ENCODE peak calls at places on chromosome 21, in four cellular contexts. I is OCI-LY7; O is stimulated activated CD4-positive, alpha-beta T cell treated with anti-CD3 and anti-CD28 coated beads, Interleukin-15, amount 100 ng/mL, for 1 hour; A is astrocyte of the cerebellum. L is an unnamed sample.

GRCh38 chr21:38942617-38943245 is 137.0 kb downstream of the ETS2 start:
- DNase-seq in I (no peak), O (no peak), A (no peak), L (no peak)

GRCh38 chr21:41207401-41208388 is 39.7 kb downstream of the BACE2 start:
- DNase-seq in I (no peak), O (no peak), A (peak; percentile 52), L (no peak)

GRCh38 chr21:39518845-39519205 is 67.1 kb downstream of the SH3BGR start:
- DNase-seq in I (no peak), O (no peak), A (peak; percentile 6), L (no peak)

GRCh38 chr21:32858628-32859027 is 87.1 kb upstream of the PAXBP1 start:
- DNase-seq in I (no peak), O (no peak), A (no peak), L (no peak)

GRCh38 chr21:43279578-43279894 is 110.7 kb downstream of the CRYAA start:
- DNase-seq in I (no peak), O (no peak), A (no peak), L (no peak)

GRCh38 chr21:38820471-38821239 is 14.9 kb downstream of the ETS2 start:
- DNase-seq in I (no peak), O (no peak), A (no peak), L (no peak)

GRCh38 chr21:34862951-34863350 is 186.2 kb downstream of the RUNX1 start:
- DNase-seq in I (no peak), O (no peak), A (no peak), L (no peak)

GRCh38 chr21:42461185-42461520 is 34.9 kb downstream of the RSPH1 start:
- DNase-seq in I (no peak), O (no peak), A (no peak), L (no peak)

GRCh38 chr21:45022348-45022675 is 52.1 kb upstream of the ADARB1 start:
- DNase-seq in I (no peak), O (no peak), A (no peak), L (no peak)

L was measured in naive thymus-derived CD8-positive, alpha-beta T cell.